ENCODE peak calls at places on chromosomes 3 and 15, in ten cellular contexts. L, Z, U, A, Y, W, M, Q, X and H are unnamed samples.

GRCh38 chr3:146177072-146177936 is 16.3 kb upstream of the PLOD2 start:
- DNase-seq in L (no peak), Z (no peak), U (no peak), A (no peak), Y (no peak), W (no peak), M (no peak), Q (no peak), X (no peak), H (no peak)

GRCh38 chr15:38876211-38876610 is 311.6 kb upstream of the RASGRP1 start:
- DNase-seq in L (no peak), Z (no peak), U (no peak), A (no peak), Y (no peak), W (no peak), M (no peak), Q (no peak), X (no peak), H (no peak)

GRCh38 chr3:40972350-40972749 is 227.0 kb upstream of the CTNNB1 start:
- DNase-seq in L (no peak), Z (no peak), U (no peak), A (no peak), Y (no peak), W (no peak), M (no peak), Q (no peak), X (no peak), H (no peak)

GRCh38 chr3:27085849-27086248 is 283.3 kb downstream of the NEK10 start:
- DNase-seq in L (no peak), Z (no peak), U (no peak), A (no peak), Y (no peak), W (no peak), M (no peak), Q (no peak), X (no peak), H (no peak)

GRCh38 chr3:31240013-31240412 is 292.7 kb upstream of the STT3B start:
- DNase-seq in L (no peak), Z (no peak), U (no peak), A (no peak), Y (no peak), W (no peak), M (no peak), Q (no peak), X (no peak), H (no peak)

GRCh38 chr15:57041416-57041815 is 123.0 kb downstream of the TCF12 start:
- DNase-seq in L (no peak), Z (no peak), U (no peak), A (no peak), Y (no peak), W (no peak), M (no peak), Q (no peak), X (no peak), H (no peak)

GRCh38 chr3:72690646-72691045 is 157.6 kb downstream of the SHQ1 start:
- DNase-seq in L (no peak), Z (no peak), U (no peak), A (no peak), Y (peak; percentile 46), W (no peak), M (no peak), Q (peak; percentile 30), X (no peak), H (no peak)

GRCh38 chr15:98906712-98907083 is 100.9 kb downstream of the PGPEP1L start:
- DNase-seq in L (no peak), Z (peak; percentile 77), U (no peak), A (no peak), Y (peak; percentile 24), W (no peak), M (no peak), Q (peak; percentile 3), X (no peak), H (no peak)

GRCh38 chr3:131388400-131388799 is 6.8 kb downstream of the NUDT16 start:
- DNase-seq in L (no peak), Z (no peak), U (no peak), A (no peak), Y (no peak), W (no peak), M (no peak), Q (no peak), X (no peak), H (no peak)

GRCh38 chr15:98954411-98954810 is 53.2 kb downstream of the PGPEP1L start:
- DNase-seq in L (no peak), Z (peak; percentile 92), U (no peak), A (peak; percentile 84), Y (no peak), W (no peak), M (no peak), Q (no peak), X (no peak), H (no peak)

GRCh38 chr3:131803113-131803512 is 231.7 kb downstream of the CPNE4 start:
- DNase-seq in L (no peak), Z (no peak), U (no peak), A (no peak), Y (no peak), W (no peak), M (no peak), Q (no peak), X (no peak), H (no peak)

GRCh38 chr3:63192248-63192647 is 85.9 kb upstream of the SYNPR start:
- DNase-seq in L (no peak), Z (peak; percentile 21), U (no peak), A (no peak), Y (no peak), W (no peak), M (no peak), Q (peak; percentile 95), X (no peak), H (no peak)

GRCh38 chr3:73423133-73423532 is 201.6 kb downstream of the PDZRN3 start:
- DNase-seq in L (no peak), Z (no peak), U (no peak), A (no peak), Y (no peak), W (no peak), M (no peak), Q (no peak), X (no peak), H (no peak)

GRCh38 chr3:23863060-23863459 is 53.7 kb downstream of the NKIRAS1 start:
- DNase-seq in L (no peak), Z (peak; percentile 21), U (no peak), A (no peak), Y (no peak), W (no peak), M (no peak), Q (no peak), X (no peak), H (no peak)

GRCh38 chr3:38461086-38461390 is 7.3 kb downstream of the ACVR2B start:
- DNase-seq in L (no peak), Z (no peak), U (no peak), A (no peak), Y (no peak), W (no peak), M (no peak), Q (no peak), X (no peak), H (no peak)

GRCh38 chr15:60928210-60928609 is 300.9 kb downstream of the RORA start:
- DNase-seq in L (no peak), Z (no peak), U (no peak), A (no peak), Y (peak; percentile 15), W (no peak), M (no peak), Q (no peak), X (no peak), H (no peak)

GRCh38 chr15:90903733-90904536 is 833 bp downstream of the MAN2A2 start:
- DNase-seq in L (no peak), Z (peak; percentile 43), U (no peak), A (no peak), Y (peak; percentile 82), W (no peak), M (no peak), Q (peak; percentile 30), X (no peak), H (peak; percentile 30)